ENCODE peak calls at places on chromosomes 12 and 14, in five cellular contexts. One of them, this sample, is unnamed.

GRCh38 chr14:70555890-70556289 is 21.1 kb upstream of the ADAM20 start:
- DNase-seq in astrocyte of the cerebellum: no peak
- DNase-seq in adipocyte: no peak
- DNase-seq in HFF-Myc: peak
- DNase-seq in right lobe of liver: no peak
- DNase-seq in this sample: no peak

GRCh38 chr12:132392389-132393244 is 63.2 kb upstream of the GALNT9 start:
- DNase-seq in astrocyte of the cerebellum: no peak
- DNase-seq in adipocyte: no peak
- DNase-seq in HFF-Myc: no peak
- DNase-seq in right lobe of liver: peak
- DNase-seq in this sample: no peak

GRCh38 chr12:93982847-93983315 is 165.5 kb upstream of the PLXNC1 start:
- DNase-seq in astrocyte of the cerebellum: peak
- DNase-seq in adipocyte: peak
- DNase-seq in HFF-Myc: peak
- DNase-seq in right lobe of liver: no peak
- DNase-seq in this sample: no peak

GRCh38 chr12:3698218-3698974 is 54.5 kb downstream of the CRACR2A start:
- DNase-seq in astrocyte of the cerebellum: peak
- DNase-seq in adipocyte: peak
- DNase-seq in HFF-Myc: peak
- DNase-seq in right lobe of liver: no peak
- DNase-seq in this sample: no peak

GRCh38 chr14:61864329-61864898 is 102.2 kb downstream of the SNAPC1 start:
- DNase-seq in astrocyte of the cerebellum: no peak
- DNase-seq in adipocyte: no peak
- DNase-seq in HFF-Myc: no peak
- DNase-seq in right lobe of liver: no peak
- DNase-seq in this sample: no peak

GRCh38 chr12:34105392-34105933 is 83.2 kb downstream of the ALG10 start:
- DNase-seq in astrocyte of the cerebellum: no peak
- DNase-seq in adipocyte: no peak
- DNase-seq in HFF-Myc: no peak
- DNase-seq in right lobe of liver: no peak
- DNase-seq in this sample: no peak

GRCh38 chr12:115964626-115965025 is 312.9 kb downstream of the MED13L start:
- DNase-seq in astrocyte of the cerebellum: no peak
- DNase-seq in adipocyte: no peak
- DNase-seq in HFF-Myc: no peak
- DNase-seq in right lobe of liver: no peak
- DNase-seq in this sample: no peak

GRCh38 chr14:34711169-34711568 is 3.2 kb downstream of the CFL2 start:
- DNase-seq in astrocyte of the cerebellum: peak
- DNase-seq in adipocyte: peak
- DNase-seq in HFF-Myc: peak
- DNase-seq in right lobe of liver: no peak
- DNase-seq in this sample: no peak

GRCh38 chr12:21989819-21990412 is 48.7 kb upstream of the ABCC9 start:
- DNase-seq in astrocyte of the cerebellum: peak
- DNase-seq in adipocyte: peak
- DNase-seq in HFF-Myc: no peak
- DNase-seq in right lobe of liver: no peak
- DNase-seq in this sample: no peak

GRCh38 chr14:46818147-46818546 is 166.6 kb upstream of the RPL10L start:
- DNase-seq in astrocyte of the cerebellum: no peak
- DNase-seq in adipocyte: no peak
- DNase-seq in HFF-Myc: no peak
- DNase-seq in right lobe of liver: no peak
- DNase-seq in this sample: no peak

GRCh38 chr12:96053476-96054261 is 18.3 kb upstream of the LTA4H start:
- DNase-seq in astrocyte of the cerebellum: no peak
- DNase-seq in adipocyte: no peak
- DNase-seq in HFF-Myc: no peak
- DNase-seq in right lobe of liver: no peak
- DNase-seq in this sample: no peak

GRCh38 chr12:116601524-116601923 is 42.3 kb downstream of the MAP1LC3B2 start:
- DNase-seq in astrocyte of the cerebellum: no peak
- DNase-seq in adipocyte: peak
- DNase-seq in HFF-Myc: no peak
- DNase-seq in right lobe of liver: no peak
- DNase-seq in this sample: no peak

GRCh38 chr12:95805864-95806669 is 15.5 kb upstream of the NTN4 start:
- DNase-seq in astrocyte of the cerebellum: peak
- DNase-seq in adipocyte: peak
- DNase-seq in HFF-Myc: peak
- DNase-seq in right lobe of liver: no peak
- DNase-seq in this sample: peak

GRCh38 chr12:54549774-54550451 is 512 bp downstream of the PDE1B start:
- DNase-seq in astrocyte of the cerebellum: no peak
- DNase-seq in adipocyte: peak
- DNase-seq in HFF-Myc: peak
- DNase-seq in right lobe of liver: no peak
- DNase-seq in this sample: no peak

GRCh38 chr12:99005601-99006000 is 360.5 kb downstream of the APAF1 start:
- DNase-seq in astrocyte of the cerebellum: no peak
- DNase-seq in adipocyte: no peak
- DNase-seq in HFF-Myc: no peak
- DNase-seq in right lobe of liver: no peak
- DNase-seq in this sample: no peak
- H3K4me3 ChIP-seq in astrocyte of the cerebellum: no peak
- H3K4me3 ChIP-seq in adipocyte: no peak
- H3K4me3 ChIP-seq in HFF-Myc: no peak
- H3K4me3 ChIP-seq in right lobe of liver: no peak
- H3K4me3 ChIP-seq in this sample: no peak

GRCh38 chr12:14696265-14696741 is at the start of gene GUCY2C:
- DNase-seq in astrocyte of the cerebellum: no peak
- DNase-seq in adipocyte: no peak
- DNase-seq in HFF-Myc: no peak
- DNase-seq in right lobe of liver: no peak
- DNase-seq in this sample: no peak
- H3K4me3 ChIP-seq in astrocyte of the cerebellum: no peak
- H3K4me3 ChIP-seq in adipocyte: no peak
- H3K4me3 ChIP-seq in HFF-Myc: no peak
- H3K4me3 ChIP-seq in right lobe of liver: no peak
- H3K4me3 ChIP-seq in this sample: no peak

GRCh38 chr12:46221255-46222128 is 47.4 kb downstream of the SLC38A1 start:
- DNase-seq in astrocyte of the cerebellum: peak
- DNase-seq in adipocyte: peak
- DNase-seq in HFF-Myc: no peak
- DNase-seq in right lobe of liver: no peak
- DNase-seq in this sample: no peak
- H3K4me3 ChIP-seq in astrocyte of the cerebellum: no peak
- H3K4me3 ChIP-seq in adipocyte: peak
- H3K4me3 ChIP-seq in HFF-Myc: no peak
- H3K4me3 ChIP-seq in right lobe of liver: no peak
- H3K4me3 ChIP-seq in this sample: no peak

GRCh38 chr12:117889098-117889497 is 79.7 kb downstream of the KSR2 start:
- DNase-seq in astrocyte of the cerebellum: no peak
- DNase-seq in adipocyte: no peak
- DNase-seq in HFF-Myc: no peak
- DNase-seq in right lobe of liver: no peak
- DNase-seq in this sample: no peak
- H3K4me3 ChIP-seq in astrocyte of the cerebellum: no peak
- H3K4me3 ChIP-seq in adipocyte: no peak
- H3K4me3 ChIP-seq in HFF-Myc: no peak
- H3K4me3 ChIP-seq in right lobe of liver: no peak
- H3K4me3 ChIP-seq in this sample: no peak

This sample was measured in tibial artery.